ENCODE peak calls at places on chromosomes 13 and 19, in six cellular contexts. One of them, this sample, is unnamed.

GRCh38 chr19:13633109-13633508 is 126.8 kb upstream of the CACNA1A start:
- DNase-seq in body of pancreas: peak
- DNase-seq in adrenal gland: no peak
- DNase-seq in fibroblast of lung: peak
- DNase-seq in kidney epithelial cell: no peak
- DNase-seq in HL-60: no peak
- DNase-seq in this sample: no peak

GRCh38 chr13:64482373-64482772 is 2747.8 kb downstream of the PCDH9 start:
- DNase-seq in body of pancreas: no peak
- DNase-seq in adrenal gland: no peak
- DNase-seq in fibroblast of lung: no peak
- DNase-seq in kidney epithelial cell: no peak
- DNase-seq in HL-60: no peak
- DNase-seq in this sample: no peak

GRCh38 chr13:87981416-87981815 is 310.2 kb downstream of the SLITRK5 start:
- DNase-seq in body of pancreas: no peak
- DNase-seq in adrenal gland: no peak
- DNase-seq in fibroblast of lung: no peak
- DNase-seq in kidney epithelial cell: no peak
- DNase-seq in HL-60: no peak
- DNase-seq in this sample: no peak

GRCh38 chr13:105207586-105208293 is 1327.7 kb downstream of the EFNB2 start:
- DNase-seq in body of pancreas: no peak
- DNase-seq in adrenal gland: no peak
- DNase-seq in fibroblast of lung: peak
- DNase-seq in kidney epithelial cell: no peak
- DNase-seq in HL-60: no peak
- DNase-seq in this sample: no peak

GRCh38 chr19:17086129-17086528 is 10.6 kb downstream of the MYO9B start:
- DNase-seq in body of pancreas: no peak
- DNase-seq in adrenal gland: no peak
- DNase-seq in fibroblast of lung: no peak
- DNase-seq in kidney epithelial cell: no peak
- DNase-seq in HL-60: no peak
- DNase-seq in this sample: no peak

GRCh38 chr19:39677931-39678889 is 22.5 kb downstream of the LGALS16 start:
- DNase-seq in body of pancreas: peak
- DNase-seq in adrenal gland: no peak
- DNase-seq in fibroblast of lung: no peak
- DNase-seq in kidney epithelial cell: no peak
- DNase-seq in HL-60: no peak
- DNase-seq in this sample: no peak

GRCh38 chr13:26991508-26992181 is 180.0 kb downstream of the USP12 start:
- DNase-seq in body of pancreas: peak
- DNase-seq in adrenal gland: peak
- DNase-seq in fibroblast of lung: no peak
- DNase-seq in kidney epithelial cell: no peak
- DNase-seq in HL-60: no peak
- DNase-seq in this sample: no peak

GRCh38 chr19:17779281-17779930 is 15.5 kb upstream of the B3GNT3 start:
- DNase-seq in body of pancreas: peak
- DNase-seq in adrenal gland: peak
- DNase-seq in fibroblast of lung: peak
- DNase-seq in kidney epithelial cell: no peak
- DNase-seq in HL-60: peak
- DNase-seq in this sample: no peak

GRCh38 chr13:82803341-82803740 is 1078.9 kb downstream of the SLITRK1 start:
- DNase-seq in body of pancreas: no peak
- DNase-seq in adrenal gland: no peak
- DNase-seq in fibroblast of lung: no peak
- DNase-seq in kidney epithelial cell: no peak
- DNase-seq in HL-60: no peak
- DNase-seq in this sample: no peak

GRCh38 chr13:34148359-34148758 is 330.4 kb downstream of the RFC3 start:
- DNase-seq in body of pancreas: no peak
- DNase-seq in adrenal gland: no peak
- DNase-seq in fibroblast of lung: no peak
- DNase-seq in kidney epithelial cell: no peak
- DNase-seq in HL-60: no peak
- DNase-seq in this sample: no peak

GRCh38 chr13:110831437-110832204 is 83.2 kb downstream of the ANKRD10 start:
- DNase-seq in body of pancreas: no peak
- DNase-seq in adrenal gland: no peak
- DNase-seq in fibroblast of lung: no peak
- DNase-seq in kidney epithelial cell: no peak
- DNase-seq in HL-60: no peak
- DNase-seq in this sample: no peak

GRCh38 chr13:45231722-45232121 is 30.9 kb upstream of the KCTD4 start:
- DNase-seq in body of pancreas: no peak
- DNase-seq in adrenal gland: no peak
- DNase-seq in fibroblast of lung: peak
- DNase-seq in kidney epithelial cell: no peak
- DNase-seq in HL-60: no peak
- DNase-seq in this sample: peak

GRCh38 chr19:5130371-5131030 is 161.6 kb downstream of the KDM4B start:
- DNase-seq in body of pancreas: no peak
- DNase-seq in adrenal gland: no peak
- DNase-seq in fibroblast of lung: no peak
- DNase-seq in kidney epithelial cell: no peak
- DNase-seq in HL-60: no peak
- DNase-seq in this sample: no peak

GRCh38 chr13:30936920-30937319 is 4.5 kb downstream of the TEX26 start:
- DNase-seq in body of pancreas: no peak
- DNase-seq in adrenal gland: no peak
- DNase-seq in fibroblast of lung: no peak
- DNase-seq in kidney epithelial cell: no peak
- DNase-seq in HL-60: no peak
- DNase-seq in this sample: no peak

GRCh38 chr19:3116621-3117020 is 19.2 kb upstream of the GNA15 start:
- DNase-seq in body of pancreas: no peak
- DNase-seq in adrenal gland: no peak
- DNase-seq in fibroblast of lung: no peak
- DNase-seq in kidney epithelial cell: no peak
- DNase-seq in HL-60: no peak
- DNase-seq in this sample: no peak

GRCh38 chr13:28819748-28820098 is 416 bp upstream of the MTUS2 start:
- DNase-seq in body of pancreas: peak
- DNase-seq in adrenal gland: peak
- DNase-seq in fibroblast of lung: peak
- DNase-seq in kidney epithelial cell: no peak
- DNase-seq in HL-60: no peak
- DNase-seq in this sample: no peak

GRCh38 chr19:51020988-51021651 is 1.6 kb upstream of the KLK10 start:
- DNase-seq in body of pancreas: peak
- DNase-seq in adrenal gland: no peak
- DNase-seq in fibroblast of lung: peak
- DNase-seq in kidney epithelial cell: no peak
- DNase-seq in HL-60: no peak
- DNase-seq in this sample: peak

GRCh38 chr19:47331931-47332547 is at the start of gene C5AR2:
- DNase-seq in body of pancreas: peak
- DNase-seq in adrenal gland: peak
- DNase-seq in fibroblast of lung: no peak
- DNase-seq in kidney epithelial cell: no peak
- DNase-seq in HL-60: no peak
- DNase-seq in this sample: no peak

GRCh38 chr13:73223372-73223781 is 164.6 kb downstream of the KLF5 start:
- DNase-seq in body of pancreas: no peak
- DNase-seq in adrenal gland: no peak
- DNase-seq in fibroblast of lung: no peak
- DNase-seq in kidney epithelial cell: no peak
- DNase-seq in HL-60: no peak
- DNase-seq in this sample: no peak

GRCh38 chr13:75870397-75870801 is 234.3 kb downstream of the LMO7 start:
- DNase-seq in body of pancreas: no peak
- DNase-seq in adrenal gland: no peak
- DNase-seq in fibroblast of lung: no peak
- DNase-seq in kidney epithelial cell: no peak
- DNase-seq in HL-60: no peak
- DNase-seq in this sample: no peak

GRCh38 chr13:113113846-113114271 is 8.3 kb downstream of the F7 start:
- DNase-seq in body of pancreas: no peak
- DNase-seq in adrenal gland: peak
- DNase-seq in fibroblast of lung: no peak
- DNase-seq in kidney epithelial cell: no peak
- DNase-seq in HL-60: no peak
- DNase-seq in this sample: no peak

GRCh38 chr13:31742102-31742695 is 2.9 kb downstream of the RXFP2 start:
- DNase-seq in body of pancreas: peak
- DNase-seq in adrenal gland: peak
- DNase-seq in fibroblast of lung: peak
- DNase-seq in kidney epithelial cell: no peak
- DNase-seq in HL-60: peak
- DNase-seq in this sample: peak

GRCh38 chr13:23741879-23742510 is 147.2 kb downstream of the MIPEP start:
- DNase-seq in body of pancreas: no peak
- DNase-seq in adrenal gland: no peak
- DNase-seq in fibroblast of lung: no peak
- DNase-seq in kidney epithelial cell: no peak
- DNase-seq in HL-60: no peak
- DNase-seq in this sample: no peak

GRCh38 chr13:24254151-24254810 is 55.1 kb upstream of the C1QTNF9 start:
- DNase-seq in body of pancreas: peak
- DNase-seq in adrenal gland: peak
- DNase-seq in fibroblast of lung: no peak
- DNase-seq in kidney epithelial cell: no peak
- DNase-seq in HL-60: peak
- DNase-seq in this sample: no peak

GRCh38 chr19:58003153-58003828 is 671 bp upstream of the ZNF606 start:
- DNase-seq in body of pancreas: no peak
- DNase-seq in adrenal gland: no peak
- DNase-seq in fibroblast of lung: peak
- DNase-seq in kidney epithelial cell: no peak
- DNase-seq in HL-60: no peak
- DNase-seq in this sample: no peak

GRCh38 chr19:7904074-7905020 is 670 bp downstream of the MAP2K7 start:
- DNase-seq in body of pancreas: peak
- DNase-seq in adrenal gland: peak
- DNase-seq in fibroblast of lung: no peak
- DNase-seq in kidney epithelial cell: no peak
- DNase-seq in HL-60: peak
- DNase-seq in this sample: no peak

GRCh38 chr19:7902796-7903243 is 857 bp upstream of the MAP2K7 start:
- DNase-seq in body of pancreas: peak
- DNase-seq in adrenal gland: no peak
- DNase-seq in fibroblast of lung: no peak
- DNase-seq in kidney epithelial cell: no peak
- DNase-seq in HL-60: no peak
- DNase-seq in this sample: no peak

GRCh38 chr19:7901337-7901736 is 2.3 kb upstream of the MAP2K7 start:
- DNase-seq in body of pancreas: no peak
- DNase-seq in adrenal gland: no peak
- DNase-seq in fibroblast of lung: no peak
- DNase-seq in kidney epithelial cell: no peak
- DNase-seq in HL-60: no peak
- DNase-seq in this sample: no peak

GRCh38 chr19:7905298-7905697 is 1.6 kb downstream of the MAP2K7 start:
- DNase-seq in body of pancreas: no peak
- DNase-seq in adrenal gland: peak
- DNase-seq in fibroblast of lung: no peak
- DNase-seq in kidney epithelial cell: no peak
- DNase-seq in HL-60: no peak
- DNase-seq in this sample: no peak

GRCh38 chr19:7903244-7904073 is at the start of gene MAP2K7:
- DNase-seq in body of pancreas: peak
- DNase-seq in adrenal gland: peak
- DNase-seq in fibroblast of lung: peak
- DNase-seq in kidney epithelial cell: peak
- DNase-seq in HL-60: peak
- DNase-seq in this sample: peak
- TF ChIP-seq CTCF in body of pancreas: peak
- TF ChIP-seq CTCF in adrenal gland: peak
- TF ChIP-seq CTCF in fibroblast of lung: peak
- TF ChIP-seq CTCF in kidney epithelial cell: peak
- TF ChIP-seq CTCF in HL-60: peak
- TF ChIP-seq CTCF in this sample: peak

GRCh38 chr13:97401421-97401820 is 32.5 kb upstream of the RAP2A start:
- DNase-seq in body of pancreas: no peak
- DNase-seq in adrenal gland: no peak
- DNase-seq in fibroblast of lung: no peak
- DNase-seq in kidney epithelial cell: no peak
- DNase-seq in HL-60: no peak
- DNase-seq in this sample: no peak
- H3K4me3 ChIP-seq in body of pancreas: no peak
- H3K4me3 ChIP-seq in adrenal gland: no peak
- H3K4me3 ChIP-seq in fibroblast of lung: no peak
- H3K4me3 ChIP-seq in kidney epithelial cell: no peak
- H3K4me3 ChIP-seq in HL-60: no peak
- H3K4me3 ChIP-seq in this sample: no peak

DNA sequence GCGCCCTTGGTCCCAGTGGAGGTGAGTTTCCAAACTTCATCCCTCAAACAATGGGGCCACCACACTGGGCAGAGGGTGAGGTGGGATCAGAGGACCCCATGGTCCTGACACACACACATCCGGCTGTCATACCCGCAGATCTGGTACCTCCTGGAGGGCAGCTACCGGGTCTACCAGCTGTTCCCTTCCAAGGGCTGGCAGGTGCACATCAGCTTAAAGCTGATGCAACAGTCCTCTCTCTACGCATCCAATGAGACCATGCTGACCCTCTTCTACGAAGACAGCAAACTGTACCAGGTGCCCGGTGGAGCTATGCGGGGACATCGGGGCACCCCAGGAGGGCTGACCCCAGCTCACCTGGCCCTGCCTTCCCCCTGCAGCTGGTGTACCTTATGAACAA is 14.0 kb upstream of the PSMD8 start:
- DNase-seq in body of pancreas: no peak
- DNase-seq in adrenal gland: no peak
- DNase-seq in fibroblast of lung: no peak
- DNase-seq in kidney epithelial cell: no peak
- DNase-seq in HL-60: no peak
- DNase-seq in this sample: no peak
- TF ChIP-seq CTCF in body of pancreas: no peak
- TF ChIP-seq CTCF in adrenal gland: no peak
- TF ChIP-seq CTCF in fibroblast of lung: no peak
- TF ChIP-seq CTCF in kidney epithelial cell: no peak
- TF ChIP-seq CTCF in HL-60: no peak
- TF ChIP-seq CTCF in this sample: no peak

DNA sequence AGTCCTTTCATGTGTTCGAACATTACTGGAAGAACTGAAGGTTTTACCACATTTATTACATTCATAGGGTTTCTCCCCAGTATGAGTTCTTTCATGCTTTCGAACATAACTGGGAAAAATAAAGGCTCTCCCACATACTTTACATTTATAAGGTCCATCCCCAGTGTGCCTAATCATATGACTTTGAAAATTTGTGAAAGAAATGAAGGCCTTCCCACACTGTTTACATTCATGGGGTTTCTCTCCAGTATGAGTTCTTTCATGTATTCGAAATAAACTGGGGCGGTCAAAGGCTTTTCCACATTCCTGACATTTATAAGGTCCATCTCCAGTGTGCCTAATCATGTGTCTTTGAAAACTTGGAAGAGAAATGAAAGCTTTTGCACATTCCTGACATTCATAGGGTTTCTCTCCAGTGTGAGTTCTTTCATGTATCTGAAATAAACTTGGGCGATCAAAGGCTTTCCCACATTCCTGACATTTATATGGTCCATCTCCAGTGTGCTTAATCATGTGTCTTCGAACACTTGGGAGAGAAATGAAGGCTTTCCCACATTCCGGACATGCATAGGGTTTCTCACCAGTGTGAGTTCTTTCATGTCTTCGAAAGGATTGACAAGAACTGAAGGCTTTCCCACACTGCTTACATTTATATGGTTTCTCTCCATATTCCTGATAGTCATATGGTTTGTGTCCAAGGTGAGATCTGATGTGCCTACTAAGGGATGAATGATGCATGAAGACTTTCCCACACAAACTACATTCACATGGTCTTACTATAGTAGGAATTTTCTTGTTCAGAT is 24.0 kb downstream of the ZNF564 start:
- DNase-seq in body of pancreas: no peak
- DNase-seq in adrenal gland: no peak
- DNase-seq in fibroblast of lung: peak
- DNase-seq in kidney epithelial cell: no peak
- DNase-seq in HL-60: no peak
- DNase-seq in this sample: no peak
- H3K4me3 ChIP-seq in body of pancreas: no peak
- H3K4me3 ChIP-seq in adrenal gland: no peak
- H3K4me3 ChIP-seq in fibroblast of lung: no peak
- H3K4me3 ChIP-seq in kidney epithelial cell: no peak
- H3K4me3 ChIP-seq in HL-60: no peak
- H3K4me3 ChIP-seq in this sample: no peak

This sample was measured in astrocyte of the cerebellum.